ENCODE peak calls at places on chromosomes 4 and X, in seven cellular contexts. R is neural progenitor cell; V is MCF 10A; H is NCI-H1105; O is RCC 7860; I is iPS-NIHi11; Y is stimulated activated CD8-positive, alpha-beta memory T cell treated with anti-CD3 and anti-CD28 coated beads, Interleukin-7, amount 100 ng/mL, for 48 hours. W is an unnamed sample.

GRCh38 chr4:113958766-113959540 is 20.5 kb downstream of the ARSJ start:
- DNase-seq in R (no peak), V (peak; percentile 89), H (no peak), O (peak; percentile 98), I (no peak), Y (no peak), W (peak; percentile 87)

GRCh38 chr4:32841217-32841616 is 2121.0 kb downstream of the PCDH7 start:
- DNase-seq in R (no peak), V (no peak), H (no peak), O (no peak), I (no peak), Y (no peak), W (no peak)

GRCh38 chr4:111028829-111029228 is 406.0 kb upstream of the PITX2 start:
- DNase-seq in R (no peak), V (no peak), H (no peak), O (no peak), I (no peak), Y (no peak), W (no peak)

GRCh38 chr4:10783351-10783750 is 98.8 kb upstream of the CLNK start:
- DNase-seq in R (no peak), V (peak; percentile 18), H (no peak), O (peak; percentile 22), I (no peak), Y (no peak), W (no peak)

GRCh38 chr4:123606336-123606735 is 209.7 kb downstream of the SPRY1 start:
- DNase-seq in R (no peak), V (no peak), H (no peak), O (no peak), I (no peak), Y (no peak), W (no peak)

GRCh38 chrX:119516157-119516702 is 48.0 kb downstream of the SLC25A5 start:
- DNase-seq in R (peak; percentile 74), V (peak; percentile 69), H (peak; percentile 40), O (peak; percentile 49), I (peak; percentile 68), Y (no peak), W (no peak)

GRCh38 chr4:135256111-135256510 is 1054.5 kb upstream of the PABPC4L start:
- DNase-seq in R (no peak), V (no peak), H (no peak), O (no peak), I (no peak), Y (no peak), W (no peak)

GRCh38 chrX:40470830-40471429 is 109.8 kb upstream of the ATP6AP2 start:
- DNase-seq in R (no peak), V (peak; percentile 16), H (no peak), O (no peak), I (peak; percentile 17), Y (no peak), W (no peak)

W was measured in LNCaP clone FGC.